ENCODE peak calls at places on chromosomes 1 and 21, in seven cellular contexts. F, A, O, W, Q, D and B are unnamed samples. For H3K4me1, the result is how much of the 10 kb centered on the place peaks cover.

GRCh38 chr1:10530281-10530740 is 55.6 kb downstream of the PEX14 start:
- DNase-seq in F (peak), A (no peak), O (no peak), W (peak), Q (peak), D (peak), B (peak)

GRCh38 chr1:156146749-156147405 is 6.5 kb upstream of the SEMA4A start:
- DNase-seq in F (no peak), A (no peak), O (no peak), W (no peak), Q (no peak), D (no peak), B (no peak)

GRCh38 chr1:205584732-205585131 is 47.1 kb downstream of the ELK4 start:
- DNase-seq in F (peak), A (no peak), O (no peak), W (peak), Q (no peak), D (no peak), B (no peak)

GRCh38 chr1:3226664-3227371 is 157.8 kb downstream of the PRDM16 start:
- DNase-seq in F (no peak), A (no peak), O (no peak), W (peak), Q (no peak), D (no peak), B (no peak)

GRCh38 chr1:145960468-145961108 is 2.8 kb upstream of the LIX1L start:
- DNase-seq in F (no peak), A (no peak), O (no peak), W (peak), Q (no peak), D (peak), B (peak)

GRCh38 chr1:30781906-30782305 is 24.3 kb upstream of the LAPTM5 start:
- DNase-seq in F (no peak), A (no peak), O (no peak), W (no peak), Q (no peak), D (no peak), B (no peak)

GRCh38 chr1:210629276-210629675 is 300.6 kb downstream of the HHAT start:
- DNase-seq in F (no peak), A (no peak), O (no peak), W (no peak), Q (no peak), D (no peak), B (no peak)

GRCh38 chr1:22787636-22788035 is 77.0 kb downstream of the EPHB2 start:
- DNase-seq in F (no peak), A (no peak), O (no peak), W (no peak), Q (no peak), D (no peak), B (no peak)

GRCh38 chr1:167477962-167478361 is 40.4 kb downstream of the CD247 start:
- DNase-seq in F (no peak), A (no peak), O (no peak), W (no peak), Q (no peak), D (no peak), B (no peak)

GRCh38 chr1:24957016-24957807 is 27.1 kb upstream of the RUNX3 start:
- DNase-seq in F (no peak), A (no peak), O (no peak), W (no peak), Q (no peak), D (no peak), B (no peak)

GRCh38 chr1:89657886-89658285 is 25.0 kb downstream of the LRRC8C start:
- DNase-seq in F (no peak), A (no peak), O (no peak), W (no peak), Q (no peak), D (no peak), B (no peak)

GRCh38 chr1:92043621-92044020 is 13.8 kb downstream of the EPHX4 start:
- DNase-seq in F (no peak), A (no peak), O (no peak), W (no peak), Q (no peak), D (no peak), B (no peak)

GRCh38 chr1:172122381-172122780 is 281.1 kb downstream of the DNM3 start:
- DNase-seq in F (no peak), A (no peak), O (no peak), W (no peak), Q (no peak), D (no peak), B (no peak)

GRCh38 chr1:113109908-113110554 is 37.0 kb downstream of the LRIG2 start:
- DNase-seq in F (peak), A (peak), O (no peak), W (no peak), Q (no peak), D (peak), B (peak)

GRCh38 chr1:181905944-181906597 is 155.4 kb downstream of the ZNF648 start:
- DNase-seq in F (peak), A (no peak), O (no peak), W (no peak), Q (no peak), D (no peak), B (no peak)

GRCh38 chr21:45847870-45848269 is 133.7 kb upstream of the COL6A1 start:
- DNase-seq in F (no peak), A (no peak), O (no peak), W (peak), Q (no peak), D (no peak), B (no peak)

GRCh38 chr1:211653907-211654553 is 21.4 kb downstream of the NEK2 start:
- DNase-seq in F (no peak), A (no peak), O (no peak), W (no peak), Q (no peak), D (peak), B (no peak)

GRCh38 chr21:31511258-31511657 is 148.2 kb upstream of the SOD1 start:
- DNase-seq in F (no peak), A (no peak), O (no peak), W (no peak), Q (no peak), D (no peak), B (no peak)

GRCh38 chr1:246583056-246583440 is 16.8 kb downstream of the CNST start:
- DNase-seq in F (no peak), A (no peak), O (no peak), W (no peak), Q (no peak), D (no peak), B (no peak)

GRCh38 chr1:40032240-40032891 is 8.2 kb upstream of the CAP1 start:
- DNase-seq in F (peak), A (peak), O (peak), W (peak), Q (no peak), D (peak), B (peak)

GRCh38 chr1:187264995-187265602 is 436.4 kb downstream of the PLA2G4A start:
- DNase-seq in F (no peak), A (no peak), O (peak), W (peak), Q (no peak), D (peak), B (peak)

GRCh38 chr1:2406451-2407041 is 5.8 kb downstream of the PEX10 start:
- DNase-seq in F (no peak), A (no peak), O (no peak), W (peak), Q (no peak), D (no peak), B (peak)

GRCh38 chr1:200364121-200364759 is 45.6 kb downstream of the ZNF281 start:
- DNase-seq in F (peak), A (no peak), O (no peak), W (peak), Q (peak), D (peak), B (no peak)

GRCh38 chr1:37692078-37692833 is at the start of gene CDCA8:
- DNase-seq in F (peak), A (peak), O (peak), W (peak), Q (peak), D (peak), B (peak)

GRCh38 chr1:225657462-225657989 is 4.6 kb upstream of the ENAH start:
- DNase-seq in F (no peak), A (no peak), O (no peak), W (no peak), Q (no peak), D (peak), B (peak)

GRCh38 chr1:24910751-24911650 is 19.1 kb downstream of the RUNX3 start:
- DNase-seq in F (no peak), A (no peak), O (no peak), W (no peak), Q (no peak), D (peak), B (no peak)

DNA sequence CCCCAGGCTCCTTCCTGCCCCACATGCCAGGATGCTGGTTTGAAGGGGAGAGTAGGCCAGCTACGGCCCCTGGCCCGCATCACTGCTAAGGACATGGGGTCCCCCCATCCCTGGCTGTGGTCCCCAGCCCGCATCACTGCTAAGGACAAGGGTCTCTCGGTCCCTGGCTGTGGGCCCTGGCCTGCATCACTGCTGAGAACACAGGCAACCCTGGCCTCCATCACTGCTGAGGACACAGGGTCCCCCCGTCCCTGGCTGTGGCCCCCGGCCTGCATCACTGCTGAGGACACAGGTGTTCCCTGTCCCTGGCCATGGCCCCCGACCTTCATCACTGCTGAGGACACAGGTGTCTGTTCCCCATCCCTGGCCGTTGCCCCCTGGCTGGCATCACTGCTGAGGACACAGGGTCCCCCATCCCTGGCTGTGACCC is 448 bp upstream of the OBSCN start:
- DNase-seq in F (no peak), A (no peak), O (no peak), W (no peak), Q (no peak), D (no peak), B (no peak)
- H3K4me1 ChIP-seq in F (under half), A (under half), O (under half), W (under half), Q (under half), D (half or more), B (under half)

GRCh38 chr1:69305621-69306020 is 262.1 kb upstream of the LRRC7 start:
- DNase-seq in F (no peak), A (no peak), O (peak), W (peak), Q (no peak), D (no peak), B (peak)
- TF ChIP-seq CTCF in F (peak), A (no peak), O (no peak), W (peak), Q (peak), D (no peak), B (peak)

GRCh38 chr1:110348771-110349170 is 9.6 kb downstream of the RBM15 start:
- DNase-seq in F (no peak), A (no peak), O (no peak), W (no peak), Q (no peak), D (peak), B (no peak)

GRCh38 chr1:110345480-110345879 is 6.3 kb downstream of the RBM15 start:
- DNase-seq in F (no peak), A (no peak), O (no peak), W (no peak), Q (no peak), D (no peak), B (no peak)

GRCh38 chr1:110347182-110347893 is 8.2 kb downstream of the RBM15 start:
- DNase-seq in F (no peak), A (no peak), O (no peak), W (no peak), Q (no peak), D (no peak), B (no peak)

GRCh38 chr1:110348050-110348449 is 8.9 kb downstream of the RBM15 start:
- DNase-seq in F (no peak), A (no peak), O (no peak), W (no peak), Q (no peak), D (no peak), B (no peak)

GRCh38 chr1:110346690-110347089 is 7.5 kb downstream of the RBM15 start:
- DNase-seq in F (no peak), A (no peak), O (no peak), W (peak), Q (no peak), D (no peak), B (no peak)
- H3K4me1 ChIP-seq in F (under half), A (half or more), O (under half), W (under half), Q (under half), D (under half), B (under half)

GRCh38 chr1:20165522-20165951 is 20.4 kb upstream of the UBXN10 start:
- DNase-seq in F (peak), A (no peak), O (peak), W (peak), Q (no peak), D (peak), B (no peak)
- TF ChIP-seq CTCF in F (peak), A (no peak), O (peak), W (peak), Q (peak), D (peak), B (peak)

GRCh38 chr1:240308061-240308460 is 216.4 kb downstream of the FMN2 start:
- DNase-seq in F (no peak), A (no peak), O (no peak), W (no peak), Q (no peak), D (no peak), B (no peak)
- H3K4me1 ChIP-seq in F (under half), A (under half), O (under half), W (under half), Q (under half), D (under half), B (under half)

DNA sequence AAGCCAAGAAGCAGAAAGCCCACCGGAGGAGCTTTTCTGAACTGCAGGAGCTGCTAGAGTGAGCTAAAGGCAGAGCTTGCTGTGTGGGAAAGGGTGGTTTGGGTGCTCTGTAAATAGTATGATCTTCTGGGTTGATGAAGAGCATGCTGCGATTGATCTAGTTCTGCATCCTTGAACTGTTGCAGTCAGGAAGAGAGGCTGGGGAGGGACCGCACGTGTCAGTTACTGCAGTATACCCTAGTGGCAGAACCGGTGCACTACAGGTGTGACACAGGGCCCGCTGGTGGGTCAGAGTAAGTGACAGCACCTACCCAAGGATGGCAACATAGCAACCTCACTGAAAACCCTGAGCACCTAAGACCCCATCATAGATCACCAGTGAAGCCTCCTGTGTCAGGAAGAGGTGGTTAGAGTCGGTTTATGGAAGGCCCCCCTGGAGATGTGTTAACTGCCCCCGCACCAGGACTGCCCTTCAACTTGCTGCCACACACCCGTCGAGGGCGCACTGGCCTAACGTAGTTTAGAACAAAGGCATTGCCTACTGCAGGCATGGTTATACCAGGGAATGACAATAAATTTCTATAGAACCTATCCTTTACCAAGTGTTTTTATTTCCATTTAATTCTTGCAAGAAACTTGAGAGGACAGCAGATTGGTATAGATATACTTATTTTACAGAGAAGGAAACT is 146.0 kb upstream of the KIAA0040 start:
- DNase-seq in F (peak), A (no peak), O (peak), W (peak), Q (peak), D (no peak), B (peak)
- TF ChIP-seq CTCF in F (peak), A (peak), O (peak), W (peak), Q (peak), D (peak), B (peak)

GRCh38 chr21:15061284-15061683 is 3.5 kb downstream of the NRIP1 start:
- DNase-seq in F (no peak), A (no peak), O (no peak), W (no peak), Q (no peak), D (no peak), B (no peak)
- H3K4me1 ChIP-seq in F (under half), A (half or more), O (half or more), W (under half), Q (under half), D (under half), B (under half)